ENCODE peak calls at places on chromosomes 12 and 14, in five cellular contexts. W, A, I, R and L are unnamed samples.

GRCh38 chr12:41605528-41606295 is 417.6 kb downstream of the PDZRN4 start:
- DNase-seq in R (no peak), I (no peak), W (no peak), A (no peak), L (no peak)

GRCh38 chr12:132362966-132363660 is 33.7 kb upstream of the GALNT9 start:
- DNase-seq in I (no peak), W (no peak), A (no peak), R (no peak), L (no peak)

GRCh38 chr12:124725612-124726237 is 137.9 kb downstream of the SCARB1 start:
- DNase-seq in R (no peak), W (no peak), A (no peak), I (no peak), L (no peak)

GRCh38 chr14:65639216-65639615 is 226.7 kb downstream of the FUT8 start:
- DNase-seq in W (no peak), A (no peak), I (no peak), R (no peak), L (no peak)

GRCh38 chr12:28040251-28040650 is 67.7 kb upstream of the PTHLH start:
- DNase-seq in I (no peak), A (no peak), W (no peak), R (no peak), L (no peak)

GRCh38 chr12:32089156-32089950 is 17.3 kb upstream of the BICD1 start:
- DNase-seq in I (no peak), W (no peak), R (no peak), A (peak), L (no peak)

GRCh38 chr14:104827173-104828055 is 26.5 kb downstream of the ZBTB42 start:
- DNase-seq in I (no peak), W (no peak), A (no peak), R (peak), L (peak)

GRCh38 chr12:66131067-66131688 is 628 bp upstream of the LLPH start:
- DNase-seq in R (no peak), A (no peak), I (no peak), W (no peak), L (no peak)

GRCh38 chr12:76627346-76628135 is 68.0 kb upstream of the OSBPL8 start:
- DNase-seq in W (no peak), R (no peak), A (no peak), I (no peak), L (no peak)

GRCh38 chr14:37232907-37233481 is 35.3 kb downstream of the MIPOL1 start:
- DNase-seq in R (peak), A (peak), W (no peak), I (peak), L (no peak)

GRCh38 chr12:91119089-91119488 is 7.8 kb upstream of the LUM start:
- DNase-seq in R (no peak), A (no peak), W (no peak), I (no peak), L (no peak)

GRCh38 chr12:124776126-124776513 is 87.5 kb downstream of the SCARB1 start:
- DNase-seq in I (no peak), A (no peak), R (no peak), W (no peak), L (no peak)

GRCh38 chr14:55691659-55692058 is 111.7 kb downstream of the KTN1 start:
- DNase-seq in W (no peak), A (no peak), R (no peak), I (no peak), L (no peak)

GRCh38 chr14:68341765-68342212 is 451.1 kb downstream of the ZFP36L1 start:
- DNase-seq in A (no peak), I (no peak), W (no peak), R (no peak), L (no peak)

GRCh38 chr14:42523656-42524055 is 917.0 kb downstream of the LRFN5 start:
- DNase-seq in I (no peak), A (no peak), R (no peak), W (no peak), L (no peak)

GRCh38 chr14:85883971-85884370 is 354.0 kb downstream of the FLRT2 start:
- DNase-seq in I (no peak), A (no peak), R (no peak), W (no peak), L (no peak)

GRCh38 chr14:53113992-53114391 is 39.1 kb downstream of the DDHD1 start:
- DNase-seq in A (no peak), I (no peak), W (no peak), R (no peak), L (no peak)

GRCh38 chr14:93788557-93789365 is 476 bp upstream of the PRIMA1 start:
- DNase-seq in I (no peak), W (no peak), A (no peak), R (peak), L (peak)

GRCh38 chr12:25929096-25929637 is 29.3 kb upstream of the RASSF8 start:
- DNase-seq in R (no peak), A (no peak), I (no peak), W (no peak), L (no peak)

GRCh38 chr14:104150201-104151027 is 12.0 kb downstream of the KIF26A start:
- DNase-seq in W (no peak), I (peak), R (peak), A (peak), L (no peak)

GRCh38 chr12:2390850-2391390 is 338.1 kb downstream of the CACNA1C start:
- DNase-seq in A (no peak), I (no peak), R (no peak), W (no peak), L (no peak)

GRCh38 chr14:79605863-79606262 is 605.4 kb downstream of the DIO2 start:
- DNase-seq in W (no peak), A (no peak), R (no peak), I (no peak), L (no peak)

GRCh38 chr12:152440-152839 is 61.5 kb downstream of the SLC6A12 start:
- DNase-seq in W (no peak), A (no peak), R (no peak), I (no peak), L (no peak)

GRCh38 chr14:68198713-68199464 is 379.3 kb downstream of the RAD51B start:
- DNase-seq in A (no peak), R (no peak), W (no peak), I (no peak), L (no peak)

GRCh38 chr12:95723693-95724384 is 66.7 kb downstream of the NTN4 start:
- DNase-seq in W (no peak), A (no peak), R (no peak), I (no peak), L (no peak)

GRCh38 chr14:104249092-104249491 is 110.7 kb downstream of the KIF26A start:
- DNase-seq in R (no peak), A (no peak), I (no peak), W (no peak), L (no peak)

GRCh38 chr14:51862171-51862838 is 1.9 kb downstream of the GNG2 start:
- DNase-seq in A (no peak), W (no peak), R (no peak), I (no peak), L (no peak)

DNA sequence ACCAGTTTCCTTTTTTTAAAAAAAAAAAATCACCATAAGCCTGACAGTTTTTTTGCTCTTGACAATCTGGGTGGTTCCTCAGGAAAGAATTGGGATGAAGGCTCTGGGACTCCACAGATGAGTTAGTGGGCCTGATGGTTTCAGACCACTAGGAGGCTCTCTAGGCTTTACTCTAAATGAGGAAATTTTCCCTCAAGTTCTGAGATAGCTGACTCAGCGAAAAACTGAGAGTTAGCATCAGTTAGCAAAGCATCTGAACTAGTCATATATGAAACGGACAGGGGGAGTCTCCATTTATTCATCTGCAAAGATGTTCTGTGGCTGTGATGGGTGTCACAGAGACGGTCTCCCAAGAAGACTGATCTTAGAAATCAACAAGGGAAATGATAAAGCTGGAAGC is 314.3 kb upstream of the OR4E1 start:
- DNase-seq in W (no peak), A (no peak), I (no peak), R (peak), L (no peak)
- TF ChIP-seq CTCF in W (no peak), A (peak), I (peak), R (peak), L (peak)

GRCh38 chr14:100032749-100033148 is 32.5 kb upstream of the EVL start:
- DNase-seq in W (no peak), A (no peak), R (no peak), I (no peak), L (no peak)

GRCh38 chr14:100030441-100031153 is 34.6 kb upstream of the EVL start:
- DNase-seq in R (no peak), I (peak), W (no peak), A (peak), L (no peak)

GRCh38 chr14:100033347-100034052 is 31.7 kb upstream of the EVL start:
- DNase-seq in R (no peak), I (no peak), A (no peak), W (no peak), L (no peak)

GRCh38 chr14:100028990-100029677 is 36.1 kb upstream of the EVL start:
- DNase-seq in I (no peak), A (no peak), W (no peak), R (no peak), L (no peak)

DNA sequence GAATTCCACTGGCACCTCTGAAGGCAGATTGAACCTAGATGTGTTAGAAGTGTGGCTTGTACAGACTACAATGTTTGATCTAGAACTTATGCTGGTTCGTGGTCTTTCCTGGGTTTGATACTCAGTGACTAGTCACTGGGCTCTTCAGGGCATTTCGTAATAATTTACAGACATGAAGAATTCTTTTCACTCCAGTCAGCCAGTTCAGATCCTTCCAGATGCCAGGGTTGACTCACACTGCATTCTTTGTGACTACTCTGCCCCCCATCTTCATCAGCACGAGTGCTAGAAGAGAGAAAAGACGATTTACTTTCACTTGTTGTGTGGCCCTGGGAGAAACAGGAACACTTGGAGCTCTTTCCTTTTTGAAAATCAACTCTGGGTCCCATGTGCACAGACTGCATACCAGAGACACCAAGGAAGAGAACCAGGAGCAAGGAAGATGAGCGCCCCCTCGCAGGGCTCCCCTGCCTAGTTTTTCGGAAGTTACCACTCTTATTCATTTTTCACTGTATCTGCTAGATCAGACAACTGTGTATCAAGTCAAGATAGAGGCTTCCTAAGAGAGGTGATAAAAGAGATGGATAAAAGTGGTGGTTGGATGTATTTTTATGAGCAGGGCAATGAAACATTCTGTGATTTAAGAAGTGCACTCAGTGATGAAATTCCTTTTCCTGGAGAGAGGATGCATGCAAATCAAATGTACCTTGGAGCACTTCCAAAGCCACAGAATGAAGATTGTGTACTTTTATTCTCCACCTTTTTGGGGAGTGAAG is 33.5 kb upstream of the EVL start:
- DNase-seq in W (no peak), R (no peak), A (peak), I (peak), L (no peak)
- TF ChIP-seq CTCF in W (no peak), R (peak), A (peak), I (no peak), L (no peak)

GRCh38 chr12:122022393-122023338 is 982 bp downstream of the BCL7A start:
- DNase-seq in R (peak), W (no peak), I (no peak), A (no peak), L (peak)

GRCh38 chr12:122021822-122022392 is at the start of gene BCL7A:
- DNase-seq in R (peak), A (peak), W (no peak), I (peak), L (peak)

GRCh38 chr12:122021193-122021821 is 377 bp upstream of the BCL7A start:
- DNase-seq in I (no peak), A (no peak), W (no peak), R (peak), L (peak)

GRCh38 chr12:122024132-122024785 is 2.6 kb downstream of the BCL7A start:
- DNase-seq in R (no peak), W (no peak), I (no peak), A (no peak), L (no peak)

GRCh38 chr12:122023339-122024131 is 1.9 kb downstream of the BCL7A start:
- DNase-seq in W (no peak), A (no peak), R (peak), I (peak), L (peak)
- TF ChIP-seq CTCF in W (no peak), A (no peak), R (no peak), I (no peak), L (no peak)

GRCh38 chr14:97177016-97177415 is 379.8 kb downstream of the VRK1 start:
- DNase-seq in W (no peak), A (no peak), R (peak), I (no peak), L (no peak)
- TF ChIP-seq CTCF in W (no peak), A (no peak), R (no peak), I (peak), L (peak)

GRCh38 chr12:53061404-53062010 is 11.6 kb downstream of the TNS2 start:
- DNase-seq in A (no peak), I (no peak), R (no peak), W (no peak), L (no peak)
- TF ChIP-seq CTCF in A (no peak), I (peak), R (peak), W (no peak), L (peak)

GRCh38 chr14:61107148-61107641 is 126.2 kb downstream of the SLC38A6 start:
- DNase-seq in R (no peak), I (no peak), A (no peak), W (no peak), L (no peak)

GRCh38 chr14:61107896-61108295 is 126.9 kb downstream of the SLC38A6 start:
- DNase-seq in R (no peak), W (no peak), A (no peak), I (no peak), L (no peak)

GRCh38 chr14:61108742-61109141 is 127.7 kb downstream of the SLC38A6 start:
- DNase-seq in A (no peak), W (no peak), R (no peak), I (no peak), L (no peak)

GRCh38 chr14:61104358-61104757 is 123.3 kb downstream of the SLC38A6 start:
- DNase-seq in A (no peak), R (no peak), W (no peak), I (no peak), L (no peak)

GRCh38 chr14:61106627-61107147 is 125.6 kb downstream of the SLC38A6 start:
- DNase-seq in A (no peak), R (no peak), W (no peak), I (no peak), L (no peak)
- TF ChIP-seq CTCF in A (peak), R (peak), W (no peak), I (peak), L (no peak)